ENCODE peak calls at places on chromosomes 3 and 15, in eight cellular contexts. Q is heart left ventricle, N is K562, T is right atrium auricular region, A is upper lobe of left lung, W is neural progenitor cell, F is breast epithelium, B is neuronal stem cell. V is an unnamed sample.
A peak's percentile ranks its signal among the peaks of the same experiment; 100 is the strongest.

GRCh38 chr3:76859596-76859995 is 180.3 kb upstream of the ROBO2 start:
- DNase-seq in N (no peak), Q (no peak), T (no peak), A (no peak), F (no peak), W (no peak), B (no peak), V (no peak)

GRCh38 chr15:31212956-31213694 is 111.6 kb upstream of the TRPM1 start:
- DNase-seq in Q (no peak), B (no peak), F (no peak), N (no peak), W (no peak), T (no peak), A (no peak), V (no peak)

GRCh38 chr15:80891006-80891405 is 98.6 kb downstream of the MESD start:
- DNase-seq in N (no peak), W (no peak), T (no peak), B (no peak), F (no peak), Q (no peak), A (no peak), V (no peak)

GRCh38 chr15:93730724-93731123 is 500.6 kb upstream of the MCTP2 start:
- DNase-seq in Q (no peak), A (peak; percentile 20), T (no peak), F (no peak), B (no peak), N (no peak), W (no peak), V (no peak)

GRCh38 chr3:66527253-66527652 is 26.4 kb upstream of the LRIG1 start:
- DNase-seq in N (no peak), T (no peak), F (no peak), B (no peak), Q (no peak), A (no peak), W (no peak), V (no peak)

GRCh38 chr3:46612324-46612723 is at the start of gene FAM240A:
- DNase-seq in T (no peak), A (no peak), W (peak; percentile 45), B (no peak), N (no peak), F (peak; percentile 69), Q (no peak), V (peak; percentile 25)

GRCh38 chr15:51092480-51092879 is 2.2 kb downstream of the TNFAIP8L3 start:
- DNase-seq in B (no peak), F (no peak), T (no peak), W (no peak), Q (no peak), N (no peak), A (no peak), V (no peak)

GRCh38 chr15:94395626-94396025 is 164.3 kb downstream of the MCTP2 start:
- DNase-seq in Q (no peak), W (no peak), B (no peak), T (no peak), N (no peak), F (no peak), A (no peak), V (no peak)

GRCh38 chr15:76033438-76033837 is 21.2 kb upstream of the NRG4 start:
- DNase-seq in B (no peak), Q (no peak), A (no peak), F (no peak), W (no peak), T (no peak), N (no peak), V (no peak)

GRCh38 chr15:85541744-85542143 is 161.3 kb downstream of the AKAP13 start:
- DNase-seq in Q (no peak), B (no peak), F (no peak), W (no peak), N (no peak), T (no peak), A (no peak), V (no peak)

GRCh38 chr15:58467722-58468436 is 36.1 kb downstream of the LIPC start:
- DNase-seq in W (no peak), N (no peak), T (no peak), A (no peak), Q (no peak), F (no peak), B (no peak), V (no peak)

GRCh38 chr3:174023445-174023844 is 625.9 kb downstream of the NLGN1 start:
- DNase-seq in F (no peak), B (no peak), W (no peak), A (no peak), Q (no peak), T (no peak), N (no peak), V (no peak)

GRCh38 chr3:62670351-62670750 is 204.9 kb downstream of the CADPS start:
- DNase-seq in N (no peak), W (no peak), Q (no peak), B (no peak), A (no peak), T (no peak), F (no peak), V (no peak)

GRCh38 chr15:78239811-78240210 is 5.4 kb upstream of the ACSBG1 start:
- DNase-seq in B (no peak), Q (no peak), W (no peak), F (no peak), A (no peak), N (no peak), T (no peak), V (no peak)

GRCh38 chr3:31550452-31551251 is 17.9 kb downstream of the STT3B start:
- DNase-seq in B (no peak), W (peak; percentile 36), T (no peak), A (no peak), F (no peak), Q (no peak), N (no peak), V (no peak)

GRCh38 chr3:118466795-118467330 is 567.8 kb downstream of the IGSF11 start:
- DNase-seq in B (no peak), W (no peak), F (no peak), A (no peak), T (no peak), N (no peak), Q (no peak), V (no peak)

DNA sequence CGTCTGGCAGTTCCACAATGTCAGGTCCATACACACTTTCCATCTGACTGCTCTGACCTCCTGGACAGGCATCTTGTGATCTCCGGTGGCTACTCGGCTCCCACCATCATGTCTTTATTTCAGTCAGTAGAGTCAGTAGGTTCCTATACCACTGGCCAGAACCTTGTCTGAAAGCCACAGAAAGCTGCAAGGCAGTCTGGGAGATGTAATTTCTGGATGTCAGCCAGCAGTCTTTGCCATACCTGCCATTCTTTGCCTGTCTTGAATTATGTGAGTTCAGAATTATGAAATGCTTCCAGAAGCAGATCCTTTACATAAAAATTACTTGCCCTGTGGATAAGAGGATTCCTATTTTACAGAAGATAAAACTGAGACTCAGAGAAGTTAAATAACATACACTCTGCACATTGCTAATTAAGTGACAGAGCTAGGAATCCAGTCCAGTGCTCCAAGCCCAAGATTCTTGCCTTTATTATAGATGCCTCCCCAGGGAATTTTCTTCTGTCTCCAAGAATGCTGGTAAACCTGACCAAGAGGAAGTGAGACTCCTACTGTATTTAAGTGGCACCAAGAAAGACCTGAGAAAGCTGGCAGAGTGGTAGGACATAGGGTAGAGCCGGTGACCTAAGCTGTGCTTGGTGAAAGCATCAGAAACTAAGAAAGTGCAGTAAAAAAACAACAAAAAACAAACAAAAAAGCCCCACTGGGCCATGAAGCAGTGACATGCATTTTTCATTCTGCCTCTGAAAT is 75.6 kb downstream of the IQCH start:
- DNase-seq in Q (no peak), W (no peak), T (no peak), A (no peak), F (no peak), N (no peak), B (no peak), V (no peak)
- H3K27ac ChIP-seq in Q (no peak overlapping the region), W (no peak overlapping the region), T (no peak overlapping the region), A (no peak overlapping the region), F (no peak overlapping the region), N (no peak overlapping the region), B (no peak overlapping the region), V (no peak overlapping the region)

GRCh38 chr3:816605-817004 is 276.2 kb upstream of the CNTN6 start:
- DNase-seq in N (no peak), F (no peak), A (no peak), W (no peak), B (no peak), T (no peak), Q (no peak), V (no peak)
- H3K9me3 ChIP-seq in N (no peaks in the 10 kb centered on the region), F (peaks cover 4% of the 10 kb centered on the region), A (no peaks in the 10 kb centered on the region), W (no peaks in the 10 kb centered on the region), B (no peaks in the 10 kb centered on the region), T (no peaks in the 10 kb centered on the region), Q (no peaks in the 10 kb centered on the region), V (peaks cover 39% of the 10 kb centered on the region)

DNA sequence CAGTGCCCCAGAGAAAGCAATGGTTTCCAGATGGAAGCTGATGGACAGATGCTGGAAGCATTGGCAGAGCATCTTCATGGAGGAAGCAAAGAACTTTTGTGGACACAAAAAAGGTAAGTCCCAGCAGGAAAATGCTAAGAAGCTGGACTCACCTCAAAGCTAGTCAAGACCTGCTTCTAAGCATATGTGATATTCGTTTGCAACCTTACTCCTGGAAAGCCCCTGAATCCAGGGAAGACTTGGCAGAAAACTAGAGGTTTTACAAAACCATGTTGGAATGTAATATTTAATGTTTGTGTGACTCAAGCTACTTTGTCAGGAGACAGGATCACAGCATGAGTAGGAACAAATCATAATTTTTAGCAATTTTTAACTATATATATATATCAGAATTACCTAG is 288.2 kb downstream of the BCHE start:
- DNase-seq in N (no peak), W (no peak), A (no peak), T (no peak), B (no peak), Q (no peak), F (no peak), V (no peak)
- H3K27ac ChIP-seq in N (no peak overlapping the region), W (no peak overlapping the region), A (no peak overlapping the region), T (no peak overlapping the region), B (no peak overlapping the region), Q (no peak overlapping the region), F (no peak overlapping the region), V (no peak overlapping the region)

GRCh38 chr3:183116051-183116614 is 16.8 kb upstream of the MCCC1 start:
- DNase-seq in T (no peak), A (peak; percentile 74), F (no peak), Q (no peak), W (peak; percentile 97), N (peak; percentile 75), B (peak; percentile 83), V (no peak)

GRCh38 chr3:183120538-183121215 is 21.4 kb upstream of the MCCC1 start:
- DNase-seq in W (no peak), A (no peak), Q (no peak), T (no peak), N (no peak), F (no peak), B (no peak), V (no peak)

GRCh38 chr3:183117046-183117445 is 17.8 kb upstream of the MCCC1 start:
- DNase-seq in W (no peak), T (no peak), B (no peak), N (no peak), F (no peak), Q (no peak), A (no peak), V (no peak)

GRCh38 chr3:183114374-183114773 is 15.1 kb upstream of the MCCC1 start:
- DNase-seq in B (no peak), Q (no peak), W (no peak), N (no peak), F (no peak), A (no peak), T (no peak), V (no peak)

DNA sequence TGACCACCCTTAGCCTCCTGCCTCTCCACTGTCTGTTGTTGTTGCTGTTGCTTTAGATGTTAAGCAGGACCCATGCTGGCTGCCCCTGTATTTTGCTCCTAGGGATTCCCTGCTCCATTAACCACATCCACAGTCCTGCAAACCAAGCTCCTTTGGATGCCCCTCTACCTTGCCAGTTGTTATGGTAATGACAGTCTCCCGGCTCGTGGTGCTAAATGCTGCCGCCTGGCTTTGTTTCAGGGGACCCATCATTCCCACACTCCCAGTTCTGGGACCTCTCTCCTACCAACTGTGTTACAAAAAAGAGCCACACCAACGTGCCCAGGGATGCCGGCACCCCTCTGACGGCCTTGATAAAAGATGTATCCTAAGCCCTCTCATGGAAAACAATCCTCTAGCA is 15.5 kb upstream of the MCCC1 start:
- DNase-seq in W (peak; percentile 64), F (no peak), B (no peak), T (no peak), N (no peak), A (no peak), Q (no peak), V (no peak)
- H3K9me3 ChIP-seq in W (no peaks in the 10 kb centered on the region), F (no peaks in the 10 kb centered on the region), B (no peaks in the 10 kb centered on the region), T (no peaks in the 10 kb centered on the region), N (no peaks in the 10 kb centered on the region), A (no peaks in the 10 kb centered on the region), Q (no peaks in the 10 kb centered on the region), V (peaks cover 3% of the 10 kb centered on the region)

V was measured in left ventricle myocardium inferior.